ENCODE peak calls at places on chromosomes 4 and X, in eight cellular contexts. N is memory B cell; O is progenitor cell of endocrine pancreas; Y is stimulated activated CD4-positive, alpha-beta T cell treated with anti-CD3 and anti-CD28 coated beads, Interleukin-15, amount 100 ng/mL, for 24 hours; A is NB4; U is fibroblast of lung; M is GM18507; X is right atrium auricular region. Z is an unnamed sample.

GRCh38 chrX:17689971-17690409 is 47.3 kb upstream of the SCML1 start:
- DNase-seq in O (peak), A (peak), X (no peak), M (no peak), Y (peak), U (peak), N (no peak), Z (peak)

GRCh38 chrX:24672701-24673190 is 21.0 kb upstream of the POLA1 start:
- DNase-seq in N (no peak), Y (no peak), O (peak), A (no peak), M (no peak), U (no peak), X (no peak), Z (no peak)

GRCh38 chr4:173436149-173436579 is 37.2 kb upstream of the SCRG1 start:
- DNase-seq in N (no peak), M (no peak), A (no peak), O (no peak), Y (no peak), X (no peak), U (peak), Z (no peak)

GRCh38 chr4:52052475-52052780 is 1.3 kb downstream of the SPATA18 start:
- DNase-seq in O (no peak), M (no peak), U (peak), A (peak), X (peak), N (no peak), Y (no peak), Z (no peak)

GRCh38 chrX:23752740-23753435 is 9.8 kb upstream of the ACOT9 start:
- DNase-seq in U (peak), A (no peak), N (no peak), Y (no peak), O (no peak), M (no peak), X (no peak), Z (no peak)

GRCh38 chrX:103275947-103276567 is 493 bp downstream of the TCEAL5 start:
- DNase-seq in O (no peak), A (no peak), N (no peak), X (no peak), U (no peak), Y (no peak), M (no peak), Z (no peak)

GRCh38 chrX:77446029-77446585 is 1.1 kb upstream of the FGF16 start:
- DNase-seq in Y (peak), O (peak), A (peak), N (no peak), U (no peak), M (no peak), X (no peak), Z (no peak)

GRCh38 chrX:16188687-16189086 is 21.4 kb downstream of the MAGEB17 start:
- DNase-seq in A (no peak), M (no peak), N (no peak), O (no peak), U (no peak), X (no peak), Y (no peak), Z (no peak)

GRCh38 chrX:27078371-27078770 is 384.8 kb downstream of the PPP4R3C start:
- DNase-seq in A (no peak), M (no peak), Y (no peak), X (no peak), U (no peak), O (no peak), N (no peak), Z (no peak)

GRCh38 chrX:55715847-55716246 is 1.7 kb upstream of the RRAGB start:
- DNase-seq in M (no peak), O (no peak), Y (peak), N (no peak), A (peak), X (no peak), U (no peak), Z (no peak)

GRCh38 chr4:98193459-98194105 is 50.3 kb upstream of the STPG2 start:
- DNase-seq in Y (no peak), O (no peak), A (no peak), N (no peak), M (no peak), X (no peak), U (no peak), Z (no peak)

GRCh38 chr4:173243321-173243720 is 74.7 kb downstream of the GALNT7 start:
- DNase-seq in X (no peak), O (no peak), M (no peak), A (no peak), U (peak), N (no peak), Y (no peak), Z (no peak)

GRCh38 chrX:130878350-130879341 is 24.4 kb downstream of the ENOX2 start:
- DNase-seq in M (no peak), X (no peak), N (no peak), A (peak), U (peak), O (no peak), Y (no peak), Z (peak)

GRCh38 chr4:40043786-40044185 is 12.9 kb upstream of the N4BP2 start:
- DNase-seq in O (no peak), U (no peak), X (no peak), Y (no peak), M (no peak), A (no peak), N (no peak), Z (no peak)

GRCh38 chr4:11424000-11424399 is 4.7 kb downstream of the HS3ST1 start:
- DNase-seq in O (no peak), N (peak), U (peak), A (peak), Y (peak), X (no peak), M (no peak), Z (peak)

GRCh38 chrX:130179579-130180215 is 7.9 kb downstream of the RAB33A start:
- DNase-seq in O (no peak), X (no peak), U (no peak), Y (no peak), A (no peak), M (no peak), N (no peak), Z (no peak)

GRCh38 chrX:131270085-131270484 is 19.0 kb downstream of the IGSF1 start:
- DNase-seq in O (no peak), Y (no peak), M (no peak), N (no peak), A (no peak), X (no peak), U (no peak), Z (no peak)

GRCh38 chr4:38980903-38981676 is 51.1 kb downstream of the TMEM156 start:
- DNase-seq in U (peak), N (no peak), X (no peak), Y (peak), A (peak), M (no peak), O (no peak), Z (peak)

GRCh38 chr4:147488551-147488950 is 7.7 kb downstream of the EDNRA start:
- DNase-seq in Y (no peak), X (no peak), O (no peak), N (no peak), A (no peak), M (no peak), U (peak), Z (no peak)

GRCh38 chr4:176945314-176945713 is 152.6 kb upstream of the VEGFC start:
- DNase-seq in U (peak), X (no peak), O (no peak), A (no peak), M (no peak), N (no peak), Y (no peak), Z (no peak)

GRCh38 chrX:31168596-31168995 is 96.8 kb upstream of the FTHL17 start:
- DNase-seq in O (no peak), X (no peak), N (no peak), Y (no peak), A (no peak), U (no peak), M (no peak), Z (no peak)

GRCh38 chr4:72468904-72469502 is 100.0 kb downstream of the ADAMTS3 start:
- DNase-seq in A (peak), Y (no peak), M (no peak), O (no peak), X (no peak), U (peak), N (no peak), Z (no peak)

GRCh38 chr4:83378426-83378825 is 43.8 kb upstream of the HPSE start:
- DNase-seq in X (no peak), Y (peak), M (no peak), U (no peak), O (no peak), A (peak), N (peak), Z (no peak)

GRCh38 chr4:18390655-18391369 is 369.3 kb upstream of the LCORL start:
- DNase-seq in X (no peak), O (no peak), Y (no peak), M (no peak), N (no peak), U (peak), A (peak), Z (no peak)

GRCh38 chr4:81523672-81524436 is 52.1 kb upstream of the RASGEF1B start:
- DNase-seq in N (no peak), A (no peak), Y (no peak), U (no peak), M (no peak), X (no peak), O (no peak), Z (no peak)

GRCh38 chr4:110619401-110620247 is 3.3 kb downstream of the PITX2 start:
- DNase-seq in O (no peak), X (no peak), A (no peak), Y (no peak), N (no peak), M (no peak), U (no peak), Z (no peak)

GRCh38 chr4:125070869-125071268 is 243.9 kb upstream of the FAT4 start:
- DNase-seq in M (no peak), A (no peak), O (no peak), X (no peak), Y (no peak), U (no peak), N (no peak), Z (peak)

GRCh38 chrX:106897259-106897658 is 5.9 kb downstream of the RIPPLY1 start:
- DNase-seq in N (no peak), U (peak), A (no peak), M (no peak), O (no peak), Y (no peak), X (no peak), Z (peak)

GRCh38 chr4:168710353-168710946 is 213.6 kb downstream of the PALLD start:
- DNase-seq in Y (no peak), A (peak), U (peak), N (no peak), M (no peak), X (no peak), O (no peak), Z (peak)

GRCh38 chrX:122188751-122189150 is 995.3 kb upstream of the GRIA3 start:
- DNase-seq in O (no peak), Y (no peak), X (no peak), U (no peak), M (no peak), A (no peak), N (no peak), Z (no peak)

GRCh38 chr4:37767546-37767945 is 58.9 kb upstream of the PGM2 start:
- DNase-seq in X (peak), Y (no peak), U (peak), N (no peak), A (peak), M (no peak), O (no peak), Z (peak)

GRCh38 chrX:41339148-41339547 is 5.2 kb downstream of the DDX3X start:
- DNase-seq in A (no peak), M (no peak), Y (no peak), N (no peak), U (peak), O (no peak), X (no peak), Z (no peak)

GRCh38 chr4:123386608-123387007 is 10.0 kb upstream of the SPRY1 start:
- DNase-seq in U (no peak), A (no peak), Y (no peak), O (no peak), X (no peak), M (no peak), N (no peak), Z (no peak)

GRCh38 chr4:136412708-136413107 is 1119.6 kb downstream of the PCDH18 start:
- DNase-seq in Y (no peak), A (peak), U (peak), N (no peak), M (no peak), X (no peak), O (no peak), Z (peak)

GRCh38 chr4:176492648-176493302 is 173.0 kb downstream of the SPCS3 start:
- DNase-seq in Y (no peak), N (no peak), M (peak), A (no peak), O (no peak), X (no peak), U (peak), Z (peak)

GRCh38 chrX:150692837-150693781 is at the start of gene MTMR1:
- DNase-seq in N (peak), A (peak), X (no peak), U (no peak), O (peak), Y (peak), M (peak), Z (no peak)

GRCh38 chrX:107448625-107449468 is 605 bp upstream of the FRMPD3 start:
- DNase-seq in X (no peak), O (no peak), N (no peak), M (no peak), A (no peak), Y (peak), U (no peak), Z (no peak)

GRCh38 chr4:88442636-88443260 is 14.2 kb upstream of the HERC5 start:
- DNase-seq in O (no peak), U (no peak), Y (no peak), M (no peak), N (no peak), X (no peak), A (peak), Z (peak)

Z was measured in H4.